ENCODE peak calls at places on chromosomes 13 and 19, in seven cellular contexts. I is left cardiac atrium; A is retina; T is activated T-cell treated with anti-CD3 and anti-CD28 coated beads, Interleukin-2, amount 50 U/mL, for 72 hours; P is adrenal gland; G is aorta; R is cardiac septum. V is an unnamed sample.

GRCh38 chr13:110549795-110550160 is 11.7 kb downstream of the RAB20 start:
- DNase-seq in I (no peak), A (no peak), T (no peak), P (no peak), G (no peak), R (no peak), V (no peak)

GRCh38 chr19:13121551-13122274 is 3.6 kb downstream of the NACC1 start:
- DNase-seq in I (no peak), A (no peak), T (no peak), P (no peak), G (no peak), R (no peak), V (no peak)

GRCh38 chr13:99981115-99982020 is at the start of gene ZIC2:
- DNase-seq in I (no peak), A (peak), T (no peak), P (no peak), G (peak), R (no peak), V (peak)

GRCh38 chr13:42041684-42042035 is 6.8 kb upstream of the DGKH start:
- DNase-seq in I (peak), A (peak), T (no peak), P (peak), G (peak), R (peak), V (no peak)

GRCh38 chr19:38173324-38174041 is 50.5 kb downstream of the DPF1 start:
- DNase-seq in I (peak), A (peak), T (no peak), P (peak), G (peak), R (peak), V (no peak)

GRCh38 chr19:6828306-6828697 is 55.8 kb downstream of the VAV1 start:
- DNase-seq in I (no peak), A (no peak), T (no peak), P (no peak), G (no peak), R (no peak), V (peak)

GRCh38 chr13:96984061-96984508 is 10.2 kb downstream of the OXGR1 start:
- DNase-seq in I (peak), A (no peak), T (no peak), P (peak), G (no peak), R (no peak), V (no peak)

GRCh38 chr13:70812481-70812880 is 704.2 kb upstream of the KLHL1 start:
- DNase-seq in I (no peak), A (no peak), T (no peak), P (no peak), G (no peak), R (no peak), V (no peak)

GRCh38 chr13:51957377-51958216 is 53.7 kb downstream of the ATP7B start:
- DNase-seq in I (no peak), A (no peak), T (no peak), P (no peak), G (no peak), R (no peak), V (no peak)

GRCh38 chr19:30090476-30090875 is 148.4 kb downstream of the URI1 start:
- DNase-seq in I (no peak), A (no peak), T (no peak), P (no peak), G (no peak), R (no peak), V (peak)

GRCh38 chr19:42158926-42159325 is 26.7 kb upstream of the POU2F2 start:
- DNase-seq in I (no peak), A (no peak), T (no peak), P (no peak), G (no peak), R (no peak), V (no peak)

GRCh38 chr19:38079926-38080380 is 144.1 kb downstream of the DPF1 start:
- DNase-seq in I (no peak), A (no peak), T (no peak), P (no peak), G (no peak), R (no peak), V (no peak)

GRCh38 chr19:40831502-40832430 is 18.5 kb downstream of the CYP2A6 start:
- DNase-seq in I (no peak), A (no peak), T (no peak), P (peak), G (no peak), R (no peak), V (no peak)

GRCh38 chr19:1263198-1263597 is 5.9 kb upstream of the CIRBP start:
- DNase-seq in I (no peak), A (no peak), T (no peak), P (no peak), G (peak), R (no peak), V (no peak)

GRCh38 chr13:113997845-113998751 is 24.2 kb upstream of the C13orf46 start:
- DNase-seq in I (peak), A (peak), T (no peak), P (peak), G (peak), R (no peak), V (no peak)

GRCh38 chr19:50330365-50331078 is 1.3 kb upstream of the KCNC3 start:
- DNase-seq in I (peak), A (peak), T (peak), P (peak), G (peak), R (peak), V (peak)

GRCh38 chr13:97091202-97091601 is 96.9 kb upstream of the OXGR1 start:
- DNase-seq in I (no peak), A (no peak), T (no peak), P (no peak), G (no peak), R (no peak), V (no peak)

GRCh38 chr19:50325310-50326100 is 3.7 kb downstream of the KCNC3 start:
- DNase-seq in I (peak), A (peak), T (peak), P (peak), G (peak), R (no peak), V (peak)

GRCh38 chr19:3752492-3752891 is 9.0 kb downstream of the APBA3 start:
- DNase-seq in I (no peak), A (no peak), T (no peak), P (no peak), G (no peak), R (no peak), V (no peak)

GRCh38 chr19:12788682-12789097 is 2.6 kb upstream of the JUNB start:
- DNase-seq in I (peak), A (peak), T (peak), P (peak), G (peak), R (peak), V (peak)

GRCh38 chr19:51086153-51086850 is 3.6 kb upstream of the KLK14 start:
- DNase-seq in I (no peak), A (no peak), T (no peak), P (no peak), G (no peak), R (no peak), V (peak)

GRCh38 chr13:114053026-114053425 is 79.2 kb upstream of the C13orf46 start:
- DNase-seq in I (no peak), A (no peak), T (no peak), P (no peak), G (no peak), R (no peak), V (no peak)

GRCh38 chr13:101520672-101521071 is 68.2 kb downstream of the ITGBL1 start:
- DNase-seq in I (no peak), A (no peak), T (peak), P (no peak), G (no peak), R (no peak), V (no peak)

GRCh38 chr13:99374994-99375805 is 68.0 kb upstream of the GPR183 start:
- DNase-seq in I (no peak), A (no peak), T (peak), P (peak), G (peak), R (peak), V (no peak)

GRCh38 chr13:26025771-26026170 is 26.0 kb downstream of the SHISA2 start:
- DNase-seq in I (no peak), A (no peak), T (no peak), P (no peak), G (no peak), R (no peak), V (no peak)

GRCh38 chr13:79973533-79973963 is 367.4 kb downstream of the SPRY2 start:
- DNase-seq in I (peak), A (no peak), T (no peak), P (no peak), G (no peak), R (no peak), V (no peak)

GRCh38 chr19:49057636-49058234 is at the start of gene CGB7:
- DNase-seq in I (peak), A (peak), T (peak), P (peak), G (peak), R (peak), V (peak)

GRCh38 chr19:2782357-2782935 is 627 bp downstream of the SGTA start:
- DNase-seq in I (no peak), A (no peak), T (peak), P (no peak), G (no peak), R (no peak), V (no peak)

GRCh38 chr19:50669319-50670101 is 20.3 kb downstream of the C19orf81 start:
- DNase-seq in I (no peak), A (peak), T (peak), P (peak), G (no peak), R (no peak), V (peak)

GRCh38 chr13:111584101-111584500 is 263.7 kb downstream of the TEX29 start:
- DNase-seq in I (no peak), A (no peak), T (no peak), P (no peak), G (no peak), R (no peak), V (no peak)

GRCh38 chr19:2315818-2316353 is 7.9 kb upstream of the LINGO3 start:
- DNase-seq in I (peak), A (peak), T (peak), P (peak), G (peak), R (peak), V (no peak)

GRCh38 chr19:54937926-54938325 is 9.4 kb downstream of the NLRP7 start:
- DNase-seq in I (no peak), A (no peak), T (peak), P (no peak), G (no peak), R (no peak), V (no peak)